ENCODE peak calls at places on chromosomes 1 and 21, in seven cellular contexts. F, H, D, I, Y, Z and U are unnamed samples.

GRCh38 chr1:182595641-182596240 is 6.7 kb upstream of the RNASEL start:
- DNase-seq in F (peak), H (peak), D (peak), I (peak), Y (no peak), Z (peak), U (peak)

GRCh38 chr1:203075249-203076030 is 10.4 kb downstream of the MYOG start:
- DNase-seq in F (no peak), H (no peak), D (no peak), I (no peak), Y (no peak), Z (no peak), U (peak)

GRCh38 chr1:244173765-244174164 is 122.7 kb downstream of the ZBTB18 start:
- DNase-seq in F (no peak), H (no peak), D (no peak), I (no peak), Y (no peak), Z (no peak), U (no peak)

GRCh38 chr1:235954306-235955283 is 87.9 kb upstream of the LYST start:
- DNase-seq in F (peak), H (peak), D (peak), I (peak), Y (peak), Z (no peak), U (peak)

GRCh38 chr1:184033711-184034167 is 3.8 kb downstream of the COLGALT2 start:
- DNase-seq in F (no peak), H (peak), D (no peak), I (no peak), Y (no peak), Z (no peak), U (no peak)

GRCh38 chr1:228148196-228148861 is 1.4 kb upstream of the GJC2 start:
- DNase-seq in F (no peak), H (no peak), D (peak), I (no peak), Y (no peak), Z (no peak), U (no peak)

GRCh38 chr1:170668301-170668789 is 4.4 kb downstream of the PRRX1 start:
- DNase-seq in F (no peak), H (peak), D (peak), I (no peak), Y (no peak), Z (no peak), U (no peak)

GRCh38 chr1:15975805-15976680 is at the start of gene ZBTB17:
- DNase-seq in F (peak), H (peak), D (peak), I (peak), Y (peak), Z (peak), U (peak)

GRCh38 chr1:30718636-30719405 is 4.6 kb downstream of the MATN1 start:
- DNase-seq in F (peak), H (no peak), D (peak), I (peak), Y (peak), Z (peak), U (peak)

GRCh38 chr1:30569384-30569783 is 154.0 kb downstream of the MATN1 start:
- DNase-seq in F (no peak), H (no peak), D (no peak), I (no peak), Y (no peak), Z (no peak), U (no peak)

GRCh38 chr1:205534444-205534985 is 30.0 kb downstream of the CDK18 start:
- DNase-seq in F (no peak), H (no peak), D (no peak), I (no peak), Y (no peak), Z (no peak), U (no peak)

GRCh38 chr1:231091853-231092301 is 51.8 kb upstream of the FAM89A start:
- DNase-seq in F (peak), H (peak), D (peak), I (peak), Y (no peak), Z (peak), U (peak)

GRCh38 chr21:38188037-38188436 is 68.8 kb upstream of the KCNJ15 start:
- DNase-seq in F (no peak), H (no peak), D (no peak), I (no peak), Y (no peak), Z (no peak), U (no peak)

GRCh38 chr1:226610671-226611070 is 62.1 kb downstream of the STUM start:
- DNase-seq in F (no peak), H (no peak), D (no peak), I (no peak), Y (no peak), Z (no peak), U (no peak)

GRCh38 chr1:208203127-208203847 is 40.9 kb downstream of the PLXNA2 start:
- DNase-seq in F (peak), H (peak), D (no peak), I (no peak), Y (no peak), Z (no peak), U (no peak)

GRCh38 chr1:177476706-177477105 is 305.9 kb downstream of the BRINP2 start:
- DNase-seq in F (no peak), H (no peak), D (no peak), I (no peak), Y (no peak), Z (no peak), U (no peak)

GRCh38 chr1:187985145-187985896 is 1156.6 kb downstream of the PLA2G4A start:
- DNase-seq in F (no peak), H (no peak), D (no peak), I (no peak), Y (no peak), Z (no peak), U (no peak)

GRCh38 chr1:225987491-225988316 is 11.4 kb downstream of the SDE2 start:
- DNase-seq in F (no peak), H (peak), D (no peak), I (no peak), Y (no peak), Z (no peak), U (peak)

GRCh38 chr1:110249256-110249655 is 39.1 kb downstream of the KCNC4 start:
- DNase-seq in F (no peak), H (no peak), D (no peak), I (no peak), Y (no peak), Z (no peak), U (no peak)

GRCh38 chr21:28174006-28174405 is 818.7 kb downstream of the LTN1 start:
- DNase-seq in F (no peak), H (no peak), D (no peak), I (no peak), Y (no peak), Z (no peak), U (no peak)